ENCODE peak calls at places on chromosomes 11 and 22, in five cellular contexts. B is stimulated activated CD8-positive, alpha-beta memory T cell treated with anti-CD3 and anti-CD28 coated beads, Interleukin-2, amount 100 ng/mL, for 48 hours; O is activated CD4-positive, alpha-beta T cell treated with anti-CD3 and anti-CD28 coated beads, Interleukin-2, amount 50 U/mL, for 48 hours; Y is stimulated activated CD4-positive, alpha-beta T cell treated with anti-CD3 and anti-CD28 coated beads, Interleukin-4, amount 100 ng/mL, for 48 hours; W is germinal center. E is an unnamed sample.

GRCh38 chr22:46432164-46433068 is 96.9 kb downstream of the TRMU start:
- DNase-seq in W (peak), Y (no peak), B (no peak), O (peak), E (no peak)

GRCh38 chr22:25753252-25753651 is 11.3 kb downstream of the MYO18B start:
- DNase-seq in W (no peak), B (no peak), O (no peak), Y (no peak), E (no peak)

GRCh38 chr11:71442123-71442522 is 6.1 kb downstream of the DHCR7 start:
- DNase-seq in W (no peak), B (no peak), O (no peak), Y (no peak), E (no peak)

GRCh38 chr22:17348464-17349103 is 20.7 kb upstream of the CECR2 start:
- DNase-seq in B (no peak), Y (no peak), W (no peak), O (no peak), E (no peak)

GRCh38 chr11:96335389-96335788 is 7.6 kb downstream of the MAML2 start:
- DNase-seq in B (no peak), Y (no peak), O (no peak), W (no peak), E (no peak)

GRCh38 chr22:50200333-50201190 is at the start of gene SELENOO:
- DNase-seq in O (peak), Y (peak), B (peak), W (peak), E (peak)

GRCh38 chr11:98564233-98564632 is 456.5 kb upstream of the CNTN5 start:
- DNase-seq in Y (no peak), O (no peak), B (no peak), W (no peak), E (no peak)

GRCh38 chr22:24595228-24595627 is 2.4 kb upstream of the LRRC75B start:
- DNase-seq in B (no peak), O (no peak), Y (no peak), W (no peak), E (no peak)

GRCh38 chr11:8867035-8867434 is 44.0 kb upstream of the AKIP1 start:
- DNase-seq in B (no peak), W (no peak), Y (no peak), O (no peak), E (no peak)

E was measured in GM12892.